ENCODE peak calls at places on chromosomes 2 and 18, in four cellular contexts. J, Y, G and H are unnamed samples.

GRCh38 chr18:32771871-32772499 is 838 bp downstream of the KLHL14 start:
- DNase-seq in J (peak), Y (no peak), G (peak), H (peak)

GRCh38 chr2:233384811-233385488 is 30.7 kb downstream of the DGKD start:
- DNase-seq in J (no peak), Y (no peak), G (no peak), H (no peak)

GRCh38 chr18:58714259-58714658 is 43.0 kb downstream of the MALT1 start:
- DNase-seq in J (no peak), Y (no peak), G (no peak), H (no peak)

GRCh38 chr2:190759749-190760213 is 110.9 kb downstream of the NAB1 start:
- DNase-seq in J (no peak), Y (no peak), G (no peak), H (no peak)

GRCh38 chr2:86297382-86298147 is 39.9 kb downstream of the REEP1 start:
- DNase-seq in J (peak), Y (no peak), G (no peak), H (no peak)

GRCh38 chr2:134206573-134206972 is 47.3 kb upstream of the MGAT5 start:
- DNase-seq in J (no peak), Y (no peak), G (no peak), H (no peak)

GRCh38 chr2:122138561-122138960 is 383.1 kb downstream of the TSN start:
- DNase-seq in J (peak), Y (no peak), G (no peak), H (no peak)

GRCh38 chr18:31203086-31203793 is 40.6 kb upstream of the DSC1 start:
- DNase-seq in J (no peak), Y (no peak), G (no peak), H (peak)

GRCh38 chr2:227884511-227884947 is 13.1 kb downstream of the DAW1 start:
- DNase-seq in J (peak), Y (peak), G (peak), H (peak)

GRCh38 chr2:138677179-138677578 is 103.0 kb downstream of the NXPH2 start:
- DNase-seq in J (no peak), Y (no peak), G (no peak), H (no peak)

GRCh38 chr2:204583773-204584172 is 38.5 kb downstream of the PARD3B start:
- DNase-seq in J (no peak), Y (no peak), G (no peak), H (no peak)

GRCh38 chr2:31980674-31981356 is 30.0 kb downstream of the MEMO1 start:
- DNase-seq in J (no peak), Y (no peak), G (no peak), H (no peak)

GRCh38 chr2:228703099-228703498 is 521.6 kb upstream of the SPHKAP start:
- DNase-seq in J (no peak), Y (no peak), G (no peak), H (no peak)

GRCh38 chr2:186879312-186879711 is 30.3 kb upstream of the ZSWIM2 start:
- DNase-seq in J (no peak), Y (no peak), G (no peak), H (no peak)

GRCh38 chr18:42187611-42188378 is 232.8 kb downstream of the PIK3C3 start:
- DNase-seq in J (no peak), Y (no peak), G (no peak), H (no peak)

GRCh38 chr18:51009071-51009470 is 20.9 kb upstream of the SMAD4 start:
- DNase-seq in J (no peak), Y (no peak), G (no peak), H (no peak)

GRCh38 chr2:48694143-48694542 is 61.4 kb downstream of the LHCGR start:
- DNase-seq in J (no peak), Y (no peak), G (no peak), H (no peak)

GRCh38 chr2:231361701-231362588 is 33.6 kb upstream of the B3GNT7 start:
- DNase-seq in J (no peak), Y (no peak), G (no peak), H (no peak)

GRCh38 chr2:139721454-139721995 is 941.3 kb upstream of the NXPH2 start:
- DNase-seq in J (peak), Y (no peak), G (peak), H (no peak)

GRCh38 chr2:133424876-133425275 is 143.4 kb downstream of the NCKAP5 start:
- DNase-seq in J (no peak), Y (no peak), G (no peak), H (no peak)

GRCh38 chr2:186308347-186308746 is 177.7 kb upstream of the ZC3H15 start:
- DNase-seq in J (no peak), Y (no peak), G (no peak), H (no peak)

GRCh38 chr2:71882949-71883472 is 264.7 kb downstream of the CYP26B1 start:
- DNase-seq in J (no peak), Y (no peak), G (no peak), H (peak)

GRCh38 chr2:136386046-136386445 is 268.1 kb upstream of the CXCR4 start:
- DNase-seq in J (no peak), Y (no peak), G (peak), H (no peak)

GRCh38 chr2:241900251-241901017 is 30.9 kb downstream of the RTP5 start:
- DNase-seq in J (no peak), Y (no peak), G (peak), H (no peak)

DNA sequence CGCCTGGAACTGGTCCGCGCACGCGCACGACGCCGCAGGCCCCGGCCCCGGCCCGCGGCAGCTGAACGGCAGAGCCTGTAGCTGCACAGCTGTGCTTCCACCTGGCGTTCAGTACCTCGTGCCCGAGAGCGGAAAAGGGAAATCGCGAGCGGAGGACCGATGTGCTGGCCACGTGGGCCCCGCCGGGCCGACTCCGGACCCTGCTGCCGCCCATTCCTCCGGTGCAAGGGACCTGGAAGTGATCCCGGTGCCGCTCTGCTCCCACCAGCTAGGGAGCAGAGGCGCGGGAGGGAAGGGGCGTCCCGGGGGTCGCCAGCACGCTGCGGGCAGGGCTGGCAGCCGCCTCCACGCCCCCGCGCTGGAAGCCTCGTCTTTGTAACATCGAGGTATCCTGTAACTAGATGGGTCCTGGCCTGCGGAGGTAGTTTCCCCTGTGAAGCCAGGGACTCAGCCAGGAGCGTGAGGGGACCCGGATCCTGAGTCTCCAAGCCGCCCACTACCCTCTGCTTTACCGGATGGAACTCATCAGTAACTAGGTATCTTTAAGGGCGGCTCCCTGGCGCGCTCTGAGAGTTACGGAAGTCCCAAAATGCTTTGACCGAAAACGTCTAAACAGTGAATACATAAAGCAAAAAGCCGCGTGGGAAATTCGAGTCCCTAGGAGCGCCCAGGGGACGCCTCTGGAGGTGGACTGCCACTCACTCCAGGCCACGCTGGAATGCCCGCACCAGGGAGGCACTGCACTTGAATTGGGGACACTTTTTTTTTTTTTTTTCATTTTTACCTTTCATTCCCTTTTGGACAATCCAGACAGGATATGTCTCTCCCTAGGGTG is 736 bp upstream of the ODC1 start:
- DNase-seq in J (peak), Y (peak), G (peak), H (peak)
- TF ChIP-seq CTCF in J (no peak), Y (no peak), G (no peak), H (no peak)

GRCh38 chr2:73268831-73269685 is 15.2 kb downstream of the FBXO41 start:
- DNase-seq in J (peak), Y (peak), G (peak), H (peak)
- TF ChIP-seq CTCF in J (no peak), Y (peak), G (peak), H (peak)

GRCh38 chr2:6968319-6969100 is 51.3 kb downstream of the RNF144A start:
- DNase-seq in J (no peak), Y (no peak), G (no peak), H (no peak)
- TF ChIP-seq CTCF in J (no peak), Y (no peak), G (no peak), H (no peak)

GRCh38 chr2:33437815-33438214 is 38.6 kb upstream of the RASGRP3 start:
- DNase-seq in J (no peak), Y (no peak), G (no peak), H (no peak)

GRCh38 chr2:33442528-33443069 is 33.9 kb upstream of the RASGRP3 start:
- DNase-seq in J (no peak), Y (no peak), G (no peak), H (no peak)

GRCh38 chr2:33444961-33445360 is 31.5 kb upstream of the RASGRP3 start:
- DNase-seq in J (no peak), Y (no peak), G (no peak), H (no peak)

GRCh38 chr2:33443272-33443829 is 33.1 kb upstream of the RASGRP3 start:
- DNase-seq in J (no peak), Y (no peak), G (no peak), H (no peak)

GRCh38 chr2:33441235-33441810 is 35.1 kb upstream of the RASGRP3 start:
- DNase-seq in J (peak), Y (no peak), G (no peak), H (peak)
- TF ChIP-seq CTCF in J (peak), Y (no peak), G (peak), H (peak)

DNA sequence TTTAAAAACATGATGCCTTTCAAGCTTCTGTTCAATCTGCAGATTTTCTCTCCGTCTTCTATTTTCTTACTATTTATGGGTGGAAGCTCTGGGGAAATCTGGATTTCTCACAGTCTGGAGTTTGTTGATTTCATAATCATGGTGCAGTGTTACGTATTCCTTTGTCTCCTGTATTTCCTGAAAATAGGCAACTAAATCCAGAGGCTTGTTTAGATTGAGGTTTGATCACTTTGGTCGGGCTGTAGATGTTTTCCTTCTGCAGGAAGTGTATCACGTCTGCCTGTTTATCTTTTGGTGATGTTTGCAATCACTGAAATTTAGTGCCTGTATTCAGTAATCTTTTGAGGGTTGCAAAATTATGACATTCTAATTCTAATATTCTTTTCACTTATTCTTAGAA is 487.7 kb downstream of the LRRTM4 start:
- DNase-seq in J (no peak), Y (no peak), G (no peak), H (no peak)
- TF ChIP-seq CTCF in J (no peak), Y (no peak), G (no peak), H (no peak)

GRCh38 chr2:24333019-24333540 is 27.3 kb downstream of the ITSN2 start:
- DNase-seq in J (no peak), Y (no peak), G (no peak), H (no peak)

GRCh38 chr2:24334245-24334633 is 26.1 kb downstream of the ITSN2 start:
- DNase-seq in J (no peak), Y (no peak), G (no peak), H (no peak)

GRCh38 chr2:24339856-24340262 is 20.5 kb downstream of the ITSN2 start:
- DNase-seq in J (no peak), Y (no peak), G (no peak), H (no peak)

GRCh38 chr2:24342110-24342910 is 18.0 kb downstream of the ITSN2 start:
- DNase-seq in J (no peak), Y (no peak), G (no peak), H (no peak)

DNA sequence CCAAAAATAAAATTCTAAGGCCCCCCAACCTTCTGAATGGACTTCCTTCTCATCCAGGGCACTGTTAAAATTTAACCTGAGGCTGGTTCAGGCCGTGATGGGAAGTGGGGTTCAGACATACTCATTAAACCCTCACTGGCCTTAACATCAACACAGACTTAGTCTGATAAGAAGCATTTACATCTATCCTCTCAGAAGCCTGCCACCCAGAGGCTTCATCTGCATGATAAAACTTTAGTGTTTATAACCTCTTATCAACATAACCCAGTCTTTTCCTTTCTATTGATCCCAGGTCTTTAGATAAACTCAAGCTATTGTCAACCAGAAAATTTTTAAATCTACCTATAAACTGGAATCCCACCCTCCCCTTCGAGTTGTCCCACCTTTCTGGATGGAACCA is 22.4 kb downstream of the ITSN2 start:
- DNase-seq in J (no peak), Y (no peak), G (no peak), H (no peak)
- TF ChIP-seq CTCF in J (no peak), Y (no peak), G (no peak), H (no peak)

GRCh38 chr2:162416446-162416845 is 72.5 kb downstream of the GCA start:
- DNase-seq in J (no peak), Y (no peak), G (no peak), H (no peak)
- TF ChIP-seq CTCF in J (no peak), Y (no peak), G (no peak), H (no peak)